ENCODE peak calls at places on chromosomes 5 and 9, in six cellular contexts. L, M, K, R, X and Z are unnamed samples.

GRCh38 chr9:137167752-137168574 is 1.9 kb downstream of the LRRC26 start:
- DNase-seq in R (no peak), X (no peak), L (no peak), K (peak), M (no peak), Z (no peak)

GRCh38 chr5:56479701-56480304 is 246.7 kb upstream of the ANKRD55 start:
- DNase-seq in L (no peak), M (no peak), X (no peak), R (no peak), K (no peak), Z (peak)

GRCh38 chr5:20497356-20497755 is 509.4 kb upstream of the CDH18 start:
- DNase-seq in R (no peak), L (no peak), X (no peak), M (no peak), K (no peak), Z (no peak)

GRCh38 chr9:28289732-28290131 is 716.5 kb upstream of the C9orf72 start:
- DNase-seq in R (no peak), M (no peak), X (no peak), K (no peak), L (no peak), Z (no peak)

GRCh38 chr9:12091865-12092527 is 601.2 kb upstream of the TYRP1 start:
- DNase-seq in L (no peak), R (no peak), M (no peak), X (no peak), K (no peak), Z (no peak)

GRCh38 chr5:154189819-154190651 is 498 bp upstream of the GALNT10 start:
- DNase-seq in X (peak), K (no peak), R (peak), M (peak), L (peak), Z (peak)

GRCh38 chr9:119318371-119318770 is 50.9 kb downstream of the BRINP1 start:
- DNase-seq in M (no peak), L (no peak), R (peak), X (no peak), K (no peak), Z (no peak)

GRCh38 chr5:15647251-15647650 is 147.3 kb downstream of the FBXL7 start:
- DNase-seq in R (no peak), L (no peak), M (no peak), K (no peak), X (no peak), Z (no peak)

GRCh38 chr5:82257247-82257646 is 20.9 kb downstream of the RPS23 start:
- DNase-seq in K (no peak), L (no peak), X (no peak), M (no peak), R (no peak), Z (no peak)

GRCh38 chr5:132751444-132751843 is 4.2 kb downstream of the CCNI2 start:
- DNase-seq in L (no peak), K (no peak), M (no peak), R (peak), X (no peak), Z (no peak)

GRCh38 chr5:142587354-142587965 is 98.4 kb downstream of the FGF1 start:
- DNase-seq in K (no peak), L (no peak), R (peak), X (no peak), M (peak), Z (no peak)

GRCh38 chr5:123875444-123876264 is 363.7 kb downstream of the CSNK1G3 start:
- DNase-seq in M (peak), X (no peak), K (no peak), R (no peak), L (no peak), Z (no peak)

GRCh38 chr9:126947529-126947928 is 32.9 kb downstream of the RALGPS1 start:
- DNase-seq in L (no peak), R (no peak), X (no peak), K (no peak), M (no peak), Z (no peak)

GRCh38 chr9:12785251-12785880 is 10.5 kb downstream of the LURAP1L start:
- DNase-seq in M (no peak), L (no peak), X (no peak), K (no peak), R (peak), Z (no peak)

GRCh38 chr5:14168793-14169262 is 25.7 kb downstream of the TRIO start:
- DNase-seq in R (no peak), M (no peak), K (no peak), L (no peak), X (no peak), Z (no peak)

GRCh38 chr9:120109242-120109641 is 470.7 kb downstream of the CDK5RAP2 start:
- DNase-seq in K (no peak), L (peak), R (peak), X (no peak), M (no peak), Z (no peak)